ENCODE peak calls at places on chromosomes 13 and 19, in ten cellular contexts. S is endothelial cell; L is NCI-H446 treated with DMSO at 0.1 percent for 48 hours; K is NB4; G is HCT116; F is stimulated activated CD4-positive, alpha-beta T cell treated with anti-CD3 and anti-CD28 coated beads, Interleukin-4, amount 100 ng/mL, for 24 hours; J is glutamatergic neuron; A is progenitor cell of endocrine pancreas; U is RPMI8226; R is stimulated activated CD8-positive, alpha-beta memory T cell treated with anti-CD3 and anti-CD28 coated beads, Interleukin-4, amount 100 ng/mL, for 24 hours. H is an unnamed sample.

GRCh38 chr13:114143806-114144605 is 11.6 kb upstream of the RASA3 start:
- DNase-seq in S (peak; percentile 57), K (peak; percentile 38), A (no peak), R (no peak), F (peak; percentile 57), L (no peak), G (peak; percentile 63), J (peak; percentile 69), U (no peak), H (peak; percentile 35)

GRCh38 chr19:39428309-39429112 is 7.2 kb downstream of the RPS16 start:
- DNase-seq in F (no peak), K (no peak), R (no peak), J (peak; percentile 72), U (no peak), A (no peak), L (no peak), G (no peak), S (peak; percentile 72), H (peak; percentile 74)

GRCh38 chr19:49932731-49933131 is 3.4 kb upstream of the NUP62 start:
- DNase-seq in J (no peak), A (no peak), F (peak; percentile 21), U (no peak), R (no peak), L (no peak), G (no peak), K (no peak), S (no peak), H (no peak)

GRCh38 chr13:50509771-50510441 is 333.6 kb downstream of the DLEU7 start:
- DNase-seq in U (no peak), A (no peak), G (no peak), J (no peak), K (peak; percentile 47), R (no peak), S (no peak), F (no peak), L (no peak), H (no peak)

GRCh38 chr13:97600438-97601080 is 166.6 kb downstream of the RAP2A start:
- DNase-seq in K (peak; percentile 55), F (no peak), R (no peak), G (no peak), U (peak; percentile 11), A (no peak), S (no peak), J (no peak), L (no peak), H (no peak)

GRCh38 chr13:71621152-71622124 is 245.6 kb downstream of the DACH1 start:
- DNase-seq in L (peak; percentile 9), K (no peak), U (no peak), R (no peak), G (no peak), S (no peak), A (no peak), F (no peak), J (no peak), H (peak; percentile 42)

GRCh38 chr13:23610966-23611486 is 40.8 kb downstream of the TNFRSF19 start:
- DNase-seq in R (no peak), J (no peak), U (no peak), S (no peak), L (no peak), G (no peak), K (no peak), F (no peak), A (no peak), H (no peak)

GRCh38 chr13:48151766-48152165 is 56.9 kb upstream of the MED4 start:
- DNase-seq in G (no peak), F (no peak), A (no peak), K (no peak), J (no peak), L (no peak), R (no peak), U (no peak), S (no peak), H (peak; percentile 44)

GRCh38 chr13:87128006-87128405 is 543.2 kb upstream of the SLITRK5 start:
- DNase-seq in R (no peak), G (no peak), A (no peak), F (no peak), J (no peak), K (peak; percentile 43), U (no peak), S (no peak), L (no peak), H (peak; percentile 19)

GRCh38 chr13:56986121-56986520 is 154.6 kb upstream of the PRR20A start:
- DNase-seq in L (no peak), S (no peak), R (no peak), F (no peak), G (no peak), A (no peak), K (no peak), U (no peak), J (no peak), H (no peak)